ENCODE peak calls at places on chromosomes 12 and 14, in five cellular contexts. One of them, this sample, is unnamed.
A peak's percentile ranks its signal among the peaks of the same experiment; 100 is the strongest.

GRCh38 chr14:97379091-97379531 is 581.9 kb downstream of the VRK1 start:
- DNase-seq in HepG2: no peak
- DNase-seq in PC-3: no peak
- DNase-seq in keratinocyte: no peak
- DNase-seq in hepatocyte: no peak
- DNase-seq in this sample: no peak

GRCh38 chr14:105060751-105061427 is 4.3 kb downstream of the GPR132 start:
- DNase-seq in PC-3: no peak
- DNase-seq in keratinocyte: no peak
- DNase-seq in hepatocyte: peak; percentile 25
- DNase-seq in HepG2: no peak
- DNase-seq in this sample: no peak

GRCh38 chr12:75291014-75291413 is 39.1 kb downstream of the CAPS2 start:
- DNase-seq in hepatocyte: no peak
- DNase-seq in keratinocyte: no peak
- DNase-seq in PC-3: no peak
- DNase-seq in HepG2: no peak
- DNase-seq in this sample: no peak

GRCh38 chr12:46260153-46260912 is 8.5 kb downstream of the SLC38A1 start:
- DNase-seq in HepG2: no peak
- DNase-seq in keratinocyte: no peak
- DNase-seq in PC-3: peak; percentile 25
- DNase-seq in hepatocyte: peak; percentile 55
- DNase-seq in this sample: peak; percentile 69

GRCh38 chr12:162467-163307 is 51.3 kb downstream of the SLC6A12 start:
- DNase-seq in hepatocyte: no peak
- DNase-seq in HepG2: no peak
- DNase-seq in PC-3: no peak
- DNase-seq in keratinocyte: no peak
- DNase-seq in this sample: no peak

GRCh38 chr12:116542345-116542950 is 16.7 kb upstream of the MAP1LC3B2 start:
- DNase-seq in hepatocyte: no peak
- DNase-seq in keratinocyte: no peak
- DNase-seq in PC-3: peak; percentile 62
- DNase-seq in HepG2: no peak
- DNase-seq in this sample: no peak

GRCh38 chr12:6955462-6956331 is 4.5 kb downstream of the PTPN6 start:
- DNase-seq in keratinocyte: no peak
- DNase-seq in hepatocyte: no peak
- DNase-seq in PC-3: no peak
- DNase-seq in HepG2: no peak
- DNase-seq in this sample: no peak

GRCh38 chr14:100585448-100586152 is 1.6 kb downstream of the BEGAIN start:
- DNase-seq in keratinocyte: no peak
- DNase-seq in HepG2: no peak
- DNase-seq in hepatocyte: no peak
- DNase-seq in PC-3: no peak
- DNase-seq in this sample: no peak

GRCh38 chr12:120039711-120040110 is 50.7 kb downstream of the BICDL1 start:
- DNase-seq in keratinocyte: no peak
- DNase-seq in PC-3: no peak
- DNase-seq in hepatocyte: no peak
- DNase-seq in HepG2: no peak
- DNase-seq in this sample: no peak

GRCh38 chr14:62179367-62180018 is 417.3 kb downstream of the SNAPC1 start:
- DNase-seq in PC-3: peak; percentile 84
- DNase-seq in keratinocyte: peak; percentile 26
- DNase-seq in hepatocyte: peak; percentile 85
- DNase-seq in HepG2: peak; percentile 48
- DNase-seq in this sample: peak; percentile 87

GRCh38 chr14:49692191-49692757 is 646 bp upstream of the KLHDC1 start:
- DNase-seq in keratinocyte: no peak
- DNase-seq in hepatocyte: no peak
- DNase-seq in PC-3: no peak
- DNase-seq in HepG2: no peak
- DNase-seq in this sample: no peak

GRCh38 chr14:88492272-88493089 is 62.3 kb downstream of the PTPN21 start:
- DNase-seq in HepG2: peak; percentile 65
- DNase-seq in PC-3: peak; percentile 88
- DNase-seq in keratinocyte: peak; percentile 35
- DNase-seq in hepatocyte: peak; percentile 87
- DNase-seq in this sample: peak; percentile 81

DNA sequence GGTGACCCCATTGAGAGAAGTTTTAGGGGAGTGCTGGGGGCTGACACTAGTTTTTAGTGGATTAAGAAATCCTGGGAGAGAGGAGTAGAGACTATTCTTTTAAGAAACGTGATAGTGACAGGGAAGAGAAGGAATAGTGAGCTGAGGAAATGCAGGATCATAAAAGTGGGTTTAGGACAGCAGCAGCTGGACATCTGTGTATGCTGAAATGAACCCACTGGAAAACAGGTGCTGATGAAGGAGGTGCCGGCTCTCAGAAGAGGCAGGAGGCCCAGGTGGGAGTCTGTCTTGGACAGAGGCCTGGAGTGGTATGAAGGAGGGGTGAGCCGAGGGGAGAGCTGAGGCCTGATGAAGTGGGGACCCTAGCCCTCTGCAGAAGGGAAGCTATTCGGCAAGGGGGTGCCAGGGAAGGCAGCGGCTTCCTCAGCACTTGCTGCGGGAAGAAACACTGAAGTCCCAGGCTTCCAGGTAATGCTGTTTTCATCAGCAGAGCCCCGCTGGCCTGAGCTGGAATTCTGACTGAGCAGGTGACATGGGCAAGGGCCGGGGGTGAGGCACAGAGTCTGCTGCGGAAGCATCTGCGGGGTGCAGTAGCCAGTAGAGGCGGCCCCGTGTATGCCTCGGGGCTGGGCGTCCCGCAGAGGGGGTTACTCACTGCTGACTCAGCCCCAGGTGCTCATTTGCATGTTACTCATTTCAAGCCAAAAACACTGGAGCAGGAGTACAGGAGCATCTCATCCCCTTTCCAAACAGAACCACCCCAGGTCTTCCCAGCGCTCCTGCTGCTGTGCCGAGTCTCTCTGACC is 89.7 kb downstream of the TMCC3 start:
- DNase-seq in keratinocyte: peak; percentile 87
- DNase-seq in hepatocyte: peak; percentile 40
- DNase-seq in PC-3: peak; percentile 97
- DNase-seq in HepG2: no peak
- DNase-seq in this sample: peak; percentile 85
- TF ChIP-seq EZH2 in keratinocyte: no peak
- TF ChIP-seq EZH2 in hepatocyte: no peak
- TF ChIP-seq EZH2 in PC-3: no peak
- TF ChIP-seq EZH2 in HepG2: no peak
- TF ChIP-seq EZH2 in this sample: no peak

GRCh38 chr12:57765003-57765697 is 1.7 kb downstream of the CYP27B1 start:
- DNase-seq in PC-3: peak; percentile 55
- DNase-seq in hepatocyte: peak; percentile 50
- DNase-seq in HepG2: peak; percentile 40
- DNase-seq in keratinocyte: no peak
- DNase-seq in this sample: no peak
- TF ChIP-seq EZH2 in PC-3: no peak
- TF ChIP-seq EZH2 in hepatocyte: peak; percentile 98
- TF ChIP-seq EZH2 in HepG2: no peak
- TF ChIP-seq EZH2 in keratinocyte: no peak
- TF ChIP-seq EZH2 in this sample: peak; percentile 86

GRCh38 chr14:56975521-56975920 is 165.2 kb upstream of the OTX2 start:
- DNase-seq in keratinocyte: no peak
- DNase-seq in HepG2: no peak
- DNase-seq in PC-3: peak; percentile 56
- DNase-seq in hepatocyte: no peak
- DNase-seq in this sample: no peak
- TF ChIP-seq EZH2 in keratinocyte: no peak
- TF ChIP-seq EZH2 in HepG2: no peak
- TF ChIP-seq EZH2 in PC-3: no peak
- TF ChIP-seq EZH2 in hepatocyte: no peak
- TF ChIP-seq EZH2 in this sample: no peak

GRCh38 chr14:70640938-70641547 is 673 bp upstream of the TTC9 start:
- DNase-seq in keratinocyte: no peak
- DNase-seq in hepatocyte: peak; percentile 62
- DNase-seq in PC-3: peak; percentile 69
- DNase-seq in HepG2: no peak
- DNase-seq in this sample: peak; percentile 30

GRCh38 chr14:70645892-70646291 is 4.2 kb downstream of the TTC9 start:
- DNase-seq in PC-3: no peak
- DNase-seq in HepG2: no peak
- DNase-seq in keratinocyte: no peak
- DNase-seq in hepatocyte: no peak
- DNase-seq in this sample: no peak

GRCh38 chr14:70641548-70642312 is at the start of gene TTC9:
- DNase-seq in hepatocyte: peak; percentile 58
- DNase-seq in keratinocyte: no peak
- DNase-seq in PC-3: peak; percentile 8
- DNase-seq in HepG2: no peak
- DNase-seq in this sample: no peak

GRCh38 chr14:70644016-70644415 is 2.3 kb downstream of the TTC9 start:
- DNase-seq in keratinocyte: no peak
- DNase-seq in HepG2: no peak
- DNase-seq in PC-3: no peak
- DNase-seq in hepatocyte: no peak
- DNase-seq in this sample: no peak

DNA sequence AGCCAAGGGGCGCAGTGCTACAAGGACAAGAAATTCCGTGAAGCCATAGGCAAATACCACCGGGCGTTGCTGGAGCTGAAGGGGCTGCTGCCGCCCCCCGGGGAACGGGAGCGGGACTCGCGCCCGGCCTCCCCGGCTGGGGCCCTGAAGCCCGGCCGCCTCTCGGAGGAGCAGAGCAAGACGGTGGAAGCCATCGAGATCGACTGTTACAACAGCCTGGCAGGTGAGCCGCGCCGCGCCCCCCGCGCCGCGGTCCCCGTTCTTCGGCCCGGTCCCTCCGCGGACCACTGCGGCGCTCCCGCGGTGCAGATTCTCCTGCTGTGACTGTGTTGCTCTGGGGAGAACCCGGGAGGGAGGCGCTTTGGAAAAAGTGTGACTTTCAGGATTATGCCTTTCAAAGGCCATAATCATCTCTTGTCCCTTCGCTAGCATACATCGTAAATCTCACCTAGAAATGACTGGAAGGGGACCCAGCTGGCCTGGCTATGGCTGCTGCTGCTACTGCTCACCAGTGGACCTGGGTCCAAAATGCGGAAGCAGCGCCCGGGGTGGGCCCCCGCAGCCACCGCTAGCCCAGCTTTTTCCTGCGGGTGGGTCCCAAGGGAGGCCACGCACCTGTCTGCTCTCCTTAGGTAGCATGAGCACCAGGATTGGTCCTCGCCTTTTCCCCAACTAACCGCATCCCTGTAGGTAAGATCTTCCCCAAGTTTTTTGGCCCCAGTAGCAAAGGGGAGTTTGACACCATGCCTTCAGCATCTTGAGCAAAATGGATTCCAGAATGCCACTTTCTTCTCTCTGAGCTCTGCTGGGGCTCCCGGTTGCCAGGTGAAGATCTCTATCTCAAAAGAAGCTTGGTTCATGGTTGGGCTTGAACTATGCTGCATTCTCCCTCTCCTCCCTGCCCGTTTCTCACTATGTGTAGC is 858 bp downstream of the TTC9 start:
- DNase-seq in HepG2: no peak
- DNase-seq in keratinocyte: no peak
- DNase-seq in PC-3: no peak
- DNase-seq in hepatocyte: peak; percentile 47
- DNase-seq in this sample: no peak
- TF ChIP-seq EZH2 in HepG2: no peak
- TF ChIP-seq EZH2 in keratinocyte: peak; percentile 71
- TF ChIP-seq EZH2 in PC-3: no peak
- TF ChIP-seq EZH2 in hepatocyte: no peak
- TF ChIP-seq EZH2 in this sample: peak; percentile 89